ENCODE peak calls at places on chromosomes 6 and 20, in ten cellular contexts. N is colonic mucosa; J is OCI-LY7; W is BE2C; O is heart right ventricle; Q is adrenal gland; A is CD4-positive, alpha-beta memory T cell; Y is hepatocyte; S is mesenchymal stem cell; F is mesendoderm. E is an unnamed sample. For H3K4me1, the result is how much of the 10 kb centered on the place peaks cover.

GRCh38 chr20:20321917-20322316 is 46.0 kb upstream of the INSM1 start:
- DNase-seq in N (no peak), J (no peak), W (no peak), O (no peak), Q (no peak), A (no peak), Y (no peak), S (no peak), F (no peak), E (no peak)

GRCh38 chr6:148547110-148547509 is 199.7 kb upstream of the UST start:
- DNase-seq in N (no peak), J (no peak), W (no peak), O (no peak), Q (no peak), A (no peak), Y (no peak), S (no peak), F (no peak), E (no peak)

GRCh38 chr6:44040786-44041185 is 86.5 kb downstream of the MRPL14 start:
- DNase-seq in N (no peak), J (no peak), W (no peak), O (no peak), Q (no peak), A (no peak), Y (no peak), S (no peak), F (no peak), E (no peak)

GRCh38 chr6:5671162-5671561 is 335.6 kb downstream of the NRN1 start:
- DNase-seq in N (no peak), J (no peak), W (no peak), O (peak), Q (no peak), A (no peak), Y (no peak), S (peak), F (peak), E (peak)

GRCh38 chr6:167567142-167568033 is 242.5 kb downstream of the TTLL2 start:
- DNase-seq in N (peak), J (no peak), W (no peak), O (no peak), Q (no peak), A (no peak), Y (no peak), S (peak), F (no peak), E (peak)

GRCh38 chr20:36778831-36779655 is 5.5 kb upstream of the DSN1 start:
- DNase-seq in N (no peak), J (no peak), W (no peak), O (no peak), Q (no peak), A (no peak), Y (no peak), S (no peak), F (no peak), E (no peak)

GRCh38 chr6:34195726-34196115 is 41.0 kb upstream of the HMGA1 start:
- DNase-seq in N (no peak), J (no peak), W (no peak), O (no peak), Q (no peak), A (no peak), Y (no peak), S (no peak), F (no peak), E (peak)

GRCh38 chr6:133854167-133854632 is 34.7 kb upstream of the TCF21 start:
- DNase-seq in N (no peak), J (no peak), W (no peak), O (no peak), Q (no peak), A (no peak), Y (no peak), S (no peak), F (peak), E (peak)

GRCh38 chr6:87102296-87102695 is 7.4 kb upstream of the CGA start:
- DNase-seq in N (no peak), J (no peak), W (no peak), O (peak), Q (no peak), A (no peak), Y (peak), S (no peak), F (peak), E (no peak)

GRCh38 chr6:132663661-132664060 is 4.7 kb upstream of the TAAR1 start:
- DNase-seq in N (no peak), J (no peak), W (no peak), O (no peak), Q (no peak), A (no peak), Y (no peak), S (peak), F (no peak), E (no peak)

GRCh38 chr6:85044336-85044735 is 279.9 kb upstream of the TBX18 start:
- DNase-seq in N (no peak), J (no peak), W (no peak), O (no peak), Q (no peak), A (no peak), Y (no peak), S (no peak), F (no peak), E (no peak)

GRCh38 chr6:112626468-112627082 is 279.4 kb downstream of the RFPL4B start:
- DNase-seq in N (no peak), J (no peak), W (no peak), O (no peak), Q (no peak), A (no peak), Y (no peak), S (peak), F (no peak), E (no peak)

GRCh38 chr6:32844839-32845372 is 1.1 kb upstream of the PSMB8 start:
- DNase-seq in N (no peak), J (no peak), W (no peak), O (no peak), Q (no peak), A (peak), Y (no peak), S (no peak), F (no peak), E (no peak)

GRCh38 chr6:158290659-158291058 is 21.6 kb upstream of the TULP4 start:
- DNase-seq in N (no peak), J (peak), W (no peak), O (no peak), Q (no peak), A (peak), Y (no peak), S (no peak), F (no peak), E (no peak)

GRCh38 chr6:32941412-32941784 is 570 bp upstream of the HLA-DMB start:
- DNase-seq in N (no peak), J (peak), W (no peak), O (no peak), Q (no peak), A (peak), Y (no peak), S (no peak), F (no peak), E (no peak)

GRCh38 chr6:98834060-98835031 is at the start of gene POU3F2:
- DNase-seq in N (peak), J (peak), W (peak), O (no peak), Q (peak), A (peak), Y (peak), S (peak), F (peak), E (peak)

GRCh38 chr6:12110523-12111154 is 98.5 kb downstream of the HIVEP1 start:
- DNase-seq in N (no peak), J (no peak), W (no peak), O (no peak), Q (no peak), A (no peak), Y (no peak), S (no peak), F (no peak), E (no peak)

GRCh38 chr20:44403194-44404112 is 48.0 kb downstream of the HNF4A start:
- DNase-seq in N (peak), J (no peak), W (no peak), O (no peak), Q (no peak), A (no peak), Y (peak), S (no peak), F (no peak), E (no peak)

GRCh38 chr6:56036911-56037310 is 161.5 kb upstream of the BMP5 start:
- DNase-seq in N (no peak), J (no peak), W (no peak), O (no peak), Q (no peak), A (no peak), Y (no peak), S (no peak), F (no peak), E (no peak)

GRCh38 chr6:127564761-127565160 is 12.2 kb upstream of the C6orf58 start:
- DNase-seq in N (no peak), J (no peak), W (no peak), O (no peak), Q (no peak), A (no peak), Y (no peak), S (no peak), F (no peak), E (no peak)

GRCh38 chr20:40771848-40772247 is 82.8 kb upstream of the MAFB start:
- DNase-seq in N (no peak), J (no peak), W (no peak), O (no peak), Q (no peak), A (no peak), Y (no peak), S (no peak), F (no peak), E (no peak)

GRCh38 chr6:26064619-26065257 is 22.5 kb upstream of the HFE start:
- DNase-seq in N (peak), J (peak), W (peak), O (no peak), Q (no peak), A (no peak), Y (peak), S (peak), F (peak), E (peak)

GRCh38 chr20:34987288-34988175 is 31.9 kb downstream of the MYH7B start:
- DNase-seq in N (no peak), J (no peak), W (no peak), O (no peak), Q (peak), A (no peak), Y (no peak), S (no peak), F (no peak), E (no peak)

GRCh38 chr6:4577406-4577805 is 198.8 kb upstream of the CDYL start:
- DNase-seq in N (peak), J (no peak), W (no peak), O (no peak), Q (no peak), A (no peak), Y (peak), S (peak), F (no peak), E (no peak)

GRCh38 chr6:130158548-130158947 is 64.2 kb downstream of the SAMD3 start:
- DNase-seq in N (no peak), J (no peak), W (no peak), O (no peak), Q (no peak), A (no peak), Y (no peak), S (no peak), F (no peak), E (no peak)

GRCh38 chr6:44630125-44631028 is 242.9 kb downstream of the CDC5L start:
- DNase-seq in N (no peak), J (peak), W (peak), O (no peak), Q (no peak), A (no peak), Y (peak), S (peak), F (peak), E (peak)

GRCh38 chr6:90365565-90366219 is 69.0 kb upstream of the BACH2 start:
- DNase-seq in N (no peak), J (no peak), W (no peak), O (no peak), Q (no peak), A (no peak), Y (no peak), S (no peak), F (peak), E (no peak)
- H3K4me1 ChIP-seq in N (under half), J (under half), W (under half), O (under half), Q (under half), A (under half), Y (under half), S (under half), F (under half), E (under half)

DNA sequence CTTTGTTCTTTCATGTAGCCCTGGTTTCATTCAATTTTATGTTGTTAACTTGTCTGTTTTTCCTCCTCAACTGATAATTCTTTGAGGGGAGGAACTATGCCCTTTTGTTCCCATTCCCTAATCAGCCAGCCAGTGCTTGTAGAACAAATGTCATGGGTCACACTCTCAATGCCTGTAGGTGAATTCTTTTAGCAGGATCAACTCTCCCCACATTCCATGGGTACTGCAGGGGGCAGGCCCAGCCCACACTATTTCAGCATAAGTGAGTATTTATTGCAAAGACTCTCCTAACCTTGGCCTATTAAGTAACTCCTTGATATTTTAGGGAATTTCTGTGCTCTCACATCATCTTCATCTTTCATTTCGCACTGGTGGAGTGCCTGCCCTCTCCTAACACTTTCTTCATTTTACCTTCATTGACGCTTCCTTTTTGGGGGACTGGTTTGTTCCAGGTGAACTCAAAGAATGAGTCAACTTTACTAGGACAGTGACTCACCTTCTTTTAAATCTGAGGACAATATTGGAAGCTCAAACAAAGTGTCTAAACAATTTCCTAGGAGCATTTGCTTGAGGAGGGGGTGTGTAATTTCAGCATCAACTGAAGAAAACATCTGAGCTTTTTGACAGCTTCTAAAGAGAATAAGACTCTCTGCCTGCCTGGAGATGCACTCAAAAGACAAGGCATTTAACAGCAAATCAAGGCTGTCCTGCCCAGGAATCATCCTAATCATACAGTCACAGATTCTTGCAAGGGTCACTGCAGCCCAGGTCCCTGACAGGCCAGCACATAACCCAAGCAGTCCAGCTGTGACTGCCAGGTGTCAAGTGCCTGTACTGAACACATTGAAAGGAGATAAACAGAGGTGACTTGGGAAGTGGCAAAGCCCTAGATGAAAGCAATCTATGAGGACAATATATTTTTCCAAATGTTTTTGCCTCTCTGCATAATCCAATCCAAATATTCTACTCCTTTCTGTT is 263.9 kb upstream of the PRND start:
- DNase-seq in N (no peak), J (no peak), W (no peak), O (no peak), Q (no peak), A (no peak), Y (no peak), S (no peak), F (peak), E (peak)
- H3K4me3 ChIP-seq in N (no peak), J (no peak), W (no peak), O (no peak), Q (no peak), A (no peak), Y (no peak), S (no peak), F (no peak), E (no peak)

GRCh38 chr6:138981416-138981815 is 6.6 kb downstream of the REPS1 start:
- DNase-seq in N (no peak), J (no peak), W (no peak), O (no peak), Q (no peak), A (no peak), Y (no peak), S (peak), F (no peak), E (no peak)
- H3K4me1 ChIP-seq in N (under half), J (under half), W (under half), O (half or more), Q (under half), A (half or more), Y (under half), S (under half), F (under half), E (under half)

DNA sequence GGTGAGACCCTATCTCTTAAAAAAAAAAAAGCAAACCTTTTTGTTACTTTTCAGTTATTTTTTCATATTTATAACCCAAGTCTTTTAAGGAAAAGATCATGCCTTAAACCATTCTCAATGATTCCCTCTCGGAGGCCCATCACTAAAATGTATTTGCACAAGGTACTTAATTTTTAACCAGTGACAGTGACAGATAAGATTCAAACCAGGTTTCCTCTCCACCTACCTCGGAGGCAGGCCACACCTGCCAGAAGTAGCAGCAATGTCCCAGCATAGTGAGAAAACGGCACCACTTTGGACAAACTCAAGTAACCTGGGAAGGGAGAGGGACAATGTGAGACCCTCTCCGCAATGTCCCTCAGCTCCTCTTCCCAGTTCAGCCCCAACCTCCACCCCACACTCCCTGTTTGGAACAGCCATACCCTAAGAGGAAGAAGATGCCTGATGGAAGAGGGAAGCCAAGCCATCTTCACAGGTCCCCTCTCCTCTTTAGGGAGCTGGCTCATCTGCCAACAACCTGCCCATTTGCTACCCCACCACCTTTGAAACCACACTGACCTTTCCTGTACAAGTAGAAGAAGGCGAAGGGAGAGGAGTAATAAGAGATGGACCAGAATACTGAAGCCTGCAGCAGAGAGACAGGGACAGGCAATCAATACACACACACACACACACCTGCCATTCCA is 2.3 kb downstream of the ABHD16A start:
- DNase-seq in N (no peak), J (no peak), W (no peak), O (no peak), Q (no peak), A (no peak), Y (no peak), S (no peak), F (no peak), E (no peak)
- H3K4me3 ChIP-seq in N (no peak), J (no peak), W (no peak), O (no peak), Q (no peak), A (no peak), Y (peak), S (peak), F (no peak), E (peak)

DNA sequence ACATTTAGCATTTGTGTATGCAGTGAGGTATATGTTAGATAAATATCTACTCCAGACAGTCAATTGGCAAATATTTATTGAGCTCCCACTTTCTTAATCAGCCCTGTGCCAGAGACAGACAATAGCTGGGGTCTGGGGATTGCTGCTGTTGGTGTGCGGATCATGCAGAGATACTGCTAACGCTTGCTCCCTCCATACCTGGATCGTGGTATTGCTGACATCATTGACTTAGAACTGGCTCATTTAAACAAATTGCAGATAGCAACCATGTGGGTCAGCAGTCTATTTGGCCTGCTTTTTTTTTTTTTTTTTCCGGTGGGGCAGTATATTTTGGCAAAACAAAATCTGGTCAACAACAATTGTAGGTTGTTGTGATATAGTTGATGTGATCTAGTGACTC is 9.5 kb downstream of the ARID1B start:
- DNase-seq in N (no peak), J (no peak), W (no peak), O (no peak), Q (no peak), A (no peak), Y (no peak), S (no peak), F (no peak), E (peak)
- H3K4me1 ChIP-seq in N (under half), J (half or more), W (under half), O (half or more), Q (under half), A (half or more), Y (under half), S (under half), F (under half), E (under half)

DNA sequence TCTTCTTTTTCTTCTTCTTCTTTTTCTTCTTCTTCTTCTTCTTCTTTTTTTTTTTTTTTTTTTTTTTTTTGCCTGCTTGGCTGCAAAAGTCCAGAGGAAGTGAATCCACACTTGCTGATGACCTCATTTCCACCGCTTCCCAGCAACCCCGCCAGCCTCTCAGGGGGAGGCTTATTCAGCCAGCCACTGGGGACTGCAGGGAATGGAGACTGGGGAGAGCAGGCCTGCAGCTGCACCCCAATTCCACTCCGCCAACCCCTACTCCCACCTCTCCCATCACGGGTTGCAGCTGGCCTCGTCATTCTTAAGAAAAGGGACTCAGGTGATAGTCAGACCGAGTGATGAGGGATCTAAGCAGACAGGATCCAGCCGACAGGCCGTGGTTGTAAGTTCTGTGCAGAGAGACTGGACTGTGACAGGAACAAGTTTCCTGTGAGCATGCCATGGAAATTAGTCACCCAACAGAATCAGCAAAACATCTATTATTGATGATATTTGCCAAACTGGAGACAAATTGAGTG is 59.0 kb upstream of the QKI start:
- DNase-seq in N (peak), J (no peak), W (no peak), O (peak), Q (peak), A (no peak), Y (no peak), S (peak), F (no peak), E (no peak)
- H3K4me3 ChIP-seq in N (no peak), J (no peak), W (no peak), O (peak), Q (no peak), A (no peak), Y (no peak), S (peak), F (no peak), E (no peak)

GRCh38 chr20:50547956-50548355 is 37.8 kb downstream of the PTPN1 start:
- DNase-seq in N (no peak), J (no peak), W (no peak), O (no peak), Q (no peak), A (no peak), Y (no peak), S (no peak), F (no peak), E (no peak)
- H3K4me1 ChIP-seq in N (under half), J (under half), W (under half), O (half or more), Q (under half), A (half or more), Y (under half), S (under half), F (under half), E (under half)

GRCh38 chr6:154511735-154512097 is 1.2 kb upstream of the CNKSR3 start:
- DNase-seq in N (no peak), J (no peak), W (no peak), O (no peak), Q (no peak), A (no peak), Y (no peak), S (no peak), F (no peak), E (no peak)
- H3K4me3 ChIP-seq in N (no peak), J (no peak), W (no peak), O (no peak), Q (no peak), A (no peak), Y (no peak), S (peak), F (no peak), E (no peak)

GRCh38 chr20:14925286-14925685 is 587.9 kb upstream of the FLRT3 start:
- DNase-seq in N (no peak), J (no peak), W (no peak), O (no peak), Q (no peak), A (no peak), Y (no peak), S (peak), F (no peak), E (no peak)
- H3K4me1 ChIP-seq in N (under half), J (under half), W (under half), O (under half), Q (under half), A (under half), Y (under half), S (under half), F (under half), E (under half)

E was measured in endodermal cell.